ENCODE peak calls at places on chromosomes 6 and 20, in six cellular contexts. L, K, V, B, Z and U are unnamed samples.

GRCh38 chr20:38217791-38218565 is 42.6 kb downstream of the KIAA1755 start:
- DNase-seq in L (no peak), K (peak), V (peak), B (peak), Z (no peak), U (no peak)

GRCh38 chr6:169211881-169212280 is 41.8 kb downstream of the THBS2 start:
- DNase-seq in L (no peak), K (no peak), V (no peak), B (no peak), Z (no peak), U (no peak)

GRCh38 chr6:91141352-91141751 is 554.5 kb upstream of the MAP3K7 start:
- DNase-seq in L (no peak), K (peak), V (no peak), B (no peak), Z (no peak), U (no peak)

GRCh38 chr6:89941031-89941775 is 46.9 kb downstream of the GJA10 start:
- DNase-seq in L (no peak), K (no peak), V (no peak), B (no peak), Z (no peak), U (no peak)

GRCh38 chr6:3250278-3250677 is 8.5 kb upstream of the PSMG4 start:
- DNase-seq in L (no peak), K (no peak), V (no peak), B (peak), Z (no peak), U (no peak)

GRCh38 chr20:56582557-56582956 is 46.5 kb upstream of the TFAP2C start:
- DNase-seq in L (no peak), K (no peak), V (no peak), B (no peak), Z (no peak), U (no peak)

GRCh38 chr20:7516631-7517051 is 423.6 kb downstream of the HAO1 start:
- DNase-seq in L (no peak), K (no peak), V (no peak), B (no peak), Z (no peak), U (no peak)

GRCh38 chr6:157099912-157100593 is 223.3 kb downstream of the TMEM242 start:
- DNase-seq in L (no peak), K (no peak), V (no peak), B (no peak), Z (no peak), U (no peak)

GRCh38 chr6:71204741-71205140 is 83.9 kb upstream of the OGFRL1 start:
- DNase-seq in L (no peak), K (no peak), V (no peak), B (no peak), Z (no peak), U (no peak)

GRCh38 chr6:105954148-105954547 is 132.0 kb upstream of the PRDM1 start:
- DNase-seq in L (no peak), K (no peak), V (no peak), B (no peak), Z (no peak), U (no peak)
- H3K4ac ChIP-seq in L (no peak), K (no peak), V (no peak), B (no peak), Z (no peak), U (no peak)

GRCh38 chr6:42251911-42252637 is 34.4 kb upstream of the MRPS10 start:
- DNase-seq in L (no peak), K (peak), V (no peak), B (no peak), Z (no peak), U (no peak)
- H3K4me2 ChIP-seq in L (no peak), K (no peak), V (no peak), B (no peak), Z (no peak), U (no peak)

DNA sequence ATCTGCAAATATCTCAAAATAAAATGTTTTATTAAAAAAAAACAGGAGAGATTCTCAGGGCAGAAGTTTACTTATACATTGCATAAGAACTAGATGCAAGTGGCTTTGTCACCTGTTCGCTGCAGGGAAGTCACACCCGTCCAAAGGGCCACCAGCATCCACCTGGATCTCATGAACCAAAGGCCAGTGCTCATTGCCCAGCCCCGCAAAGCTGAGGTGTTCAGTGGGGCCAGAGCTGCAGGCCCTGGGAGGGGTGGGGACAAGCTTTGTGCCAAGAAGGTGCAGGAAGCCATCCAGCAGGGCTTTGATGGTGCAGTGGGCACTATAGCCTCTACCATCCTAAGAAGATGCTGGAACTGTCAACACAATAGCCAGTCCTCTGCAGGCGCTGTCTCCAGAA is 15.6 kb upstream of the CD93 start:
- DNase-seq in L (no peak), K (no peak), V (no peak), B (no peak), Z (no peak), U (no peak)
- H4K91ac ChIP-seq in L (no peak), K (no peak), V (no peak), B (no peak), Z (no peak), U (no peak)

GRCh38 chr20:10784337-10785183 is 110.8 kb upstream of the JAG1 start:
- DNase-seq in L (no peak), K (peak), V (no peak), B (no peak), Z (no peak), U (no peak)
- H3K4ac ChIP-seq in L (no peak), K (no peak), V (no peak), B (no peak), Z (peak), U (no peak)

GRCh38 chr6:170421921-170422320 is 115.4 kb downstream of the FAM120B start:
- DNase-seq in L (no peak), K (no peak), V (no peak), B (no peak), Z (no peak), U (no peak)

GRCh38 chr6:170420791-170421776 is 114.5 kb downstream of the FAM120B start:
- DNase-seq in L (no peak), K (no peak), V (no peak), B (no peak), Z (no peak), U (no peak)

GRCh38 chr6:170423030-170423429 is 116.5 kb downstream of the FAM120B start:
- DNase-seq in L (peak), K (no peak), V (no peak), B (no peak), Z (peak), U (no peak)

GRCh38 chr6:170417881-170418280 is 111.3 kb downstream of the FAM120B start:
- DNase-seq in L (no peak), K (no peak), V (no peak), B (no peak), Z (no peak), U (no peak)

GRCh38 chr6:170420264-170420663 is 113.7 kb downstream of the FAM120B start:
- DNase-seq in L (no peak), K (no peak), V (no peak), B (no peak), Z (no peak), U (no peak)
- H3K4me2 ChIP-seq in L (no peak), K (no peak), V (no peak), B (peak), Z (no peak), U (no peak)